ENCODE peak calls at places on chromosome 22, in nine cellular contexts. X is pons; V is RPMI8226; A is activated CD4-positive, alpha-beta T cell treated with anti-CD3 and anti-CD28 coated beads, Interleukin-2, amount 10 ng/mL, durations not matched to agents 7 days and 5 days; M is NB4; H is effector memory CD8-positive, alpha-beta T cell; Y is GM04504; E is HFFc6; P is anterior cingulate cortex. K is an unnamed sample.

GRCh38 chr22:24176630-24177029 is 4.7 kb upstream of the SUSD2 start:
- DNase-seq in X (no peak), V (no peak), A (no peak), M (no peak), H (no peak), Y (no peak), E (no peak), P (no peak), K (no peak)

GRCh38 chr22:22171357-22172218 is 73.0 kb upstream of the VPREB1 start:
- DNase-seq in X (no peak), V (peak; percentile 55), A (no peak), M (peak; percentile 14), H (no peak), Y (no peak), E (no peak), P (no peak), K (no peak)

GRCh38 chr22:28674121-28674563 is 5.5 kb downstream of the TTC28 start:
- DNase-seq in X (no peak), V (peak; percentile 84), A (peak; percentile 69), M (peak; percentile 88), H (peak; percentile 35), Y (no peak), E (peak; percentile 11), P (no peak), K (no peak)

GRCh38 chr22:26360169-26360885 is 68.7 kb upstream of the ASPHD2 start:
- DNase-seq in X (peak; percentile 75), V (peak; percentile 69), A (peak; percentile 65), M (peak; percentile 78), H (peak; percentile 61), Y (peak; percentile 42), E (peak; percentile 51), P (peak; percentile 75), K (peak; percentile 38)

GRCh38 chr22:36328635-36329216 is 59.0 kb downstream of the MYH9 start:
- DNase-seq in X (no peak), V (no peak), A (no peak), M (peak; percentile 80), H (no peak), Y (peak; percentile 69), E (peak; percentile 91), P (no peak), K (no peak)

GRCh38 chr22:23376256-23376655 is 195.9 kb downstream of the BCR start:
- DNase-seq in X (no peak), V (peak; percentile 60), A (peak; percentile 59), M (peak; percentile 61), H (no peak), Y (no peak), E (peak; percentile 2), P (no peak), K (no peak)

GRCh38 chr22:25478111-25478510 is 86.4 kb upstream of the GRK3 start:
- DNase-seq in X (no peak), V (no peak), A (no peak), M (no peak), H (no peak), Y (no peak), E (no peak), P (no peak), K (no peak)

GRCh38 chr22:38230108-38230825 is 28.5 kb downstream of the MAFF start:
- DNase-seq in X (peak; percentile 69), V (no peak), A (peak; percentile 36), M (peak; percentile 56), H (peak; percentile 44), Y (peak; percentile 24), E (no peak), P (peak; percentile 43), K (no peak)

GRCh38 chr22:37887610-37888378 is 18.3 kb upstream of the MICALL1 start:
- DNase-seq in X (peak; percentile 91), V (no peak), A (no peak), M (no peak), H (no peak), Y (peak; percentile 71), E (peak; percentile 54), P (no peak), K (no peak)

GRCh38 chr22:37048133-37048532 is 3.4 kb upstream of the KCTD17 start:
- DNase-seq in X (no peak), V (no peak), A (no peak), M (no peak), H (no peak), Y (no peak), E (peak; percentile 12), P (no peak), K (no peak)

GRCh38 chr22:47432683-47433082 is 670.2 kb downstream of the TBC1D22A start:
- DNase-seq in X (no peak), V (no peak), A (no peak), M (no peak), H (no peak), Y (no peak), E (no peak), P (no peak), K (no peak)

GRCh38 chr22:38981005-38981658 is 1.0 kb upstream of the APOBEC3B start:
- DNase-seq in X (no peak), V (no peak), A (no peak), M (no peak), H (no peak), Y (no peak), E (peak; percentile 15), P (no peak), K (no peak)

GRCh38 chr22:49330421-49331222 is 497.1 kb downstream of the BRD1 start:
- DNase-seq in X (no peak), V (no peak), A (no peak), M (no peak), H (no peak), Y (no peak), E (no peak), P (no peak), K (no peak)

K was measured in caudate nucleus.